ENCODE peak calls at places on chromosomes 4 and X, in four cellular contexts. F, S, M and X are unnamed samples.

GRCh38 chr4:74287164-74287563 is 21.1 kb upstream of the EPGN start:
- DNase-seq in F (no peak), S (no peak), M (no peak), X (no peak)

GRCh38 chr4:128384091-128384520 is 96.5 kb upstream of the PGRMC2 start:
- DNase-seq in F (no peak), S (no peak), M (no peak), X (no peak)

GRCh38 chr4:81970454-81970853 is 403.3 kb downstream of the HNRNPD start:
- DNase-seq in F (no peak), S (no peak), M (no peak), X (no peak)

GRCh38 chrX:49754238-49754857 is 58.6 kb upstream of the PAGE1 start:
- DNase-seq in F (peak; percentile 42), S (peak; percentile 7), M (peak; percentile 24), X (no peak)

GRCh38 chr4:69038582-69038981 is 57.7 kb upstream of the UGT2B7 start:
- DNase-seq in F (no peak), S (no peak), M (no peak), X (no peak)

GRCh38 chrX:9340619-9341304 is 124.1 kb upstream of the TBL1X start:
- DNase-seq in F (peak; percentile 64), S (no peak), M (no peak), X (peak; percentile 19)

GRCh38 chr4:3773552-3774001 is 7.4 kb downstream of the ADRA2C start:
- DNase-seq in F (no peak), S (no peak), M (peak; percentile 44), X (no peak)

GRCh38 chr4:157217708-157218107 is 2.8 kb upstream of the GRIA2 start:
- DNase-seq in F (no peak), S (no peak), M (peak; percentile 3), X (no peak)

GRCh38 chr4:143406523-143406922 is 69.8 kb downstream of the GAB1 start:
- DNase-seq in F (peak; percentile 66), S (no peak), M (peak; percentile 4), X (no peak)

GRCh38 chr4:89906787-89907521 is 12.3 kb downstream of the MMRN1 start:
- DNase-seq in F (no peak), S (no peak), M (no peak), X (no peak)

GRCh38 chrX:46268429-46268828 is 276.8 kb downstream of the ZNF674 start:
- DNase-seq in F (no peak), S (no peak), M (peak; percentile 11), X (no peak)

GRCh38 chr4:119706804-119707203 is 78.2 kb upstream of the PDE5A start:
- DNase-seq in F (no peak), S (no peak), M (no peak), X (no peak)

GRCh38 chrX:101206471-101206870 is 13.1 kb upstream of the DRP2 start:
- DNase-seq in F (no peak), S (no peak), M (peak; percentile 16), X (no peak)

GRCh38 chr4:123564758-123565346 is 168.3 kb downstream of the SPRY1 start:
- DNase-seq in F (no peak), S (peak; percentile 29), M (peak; percentile 92), X (peak; percentile 29)

GRCh38 chr4:20572976-20573375 is 127.3 kb upstream of the PACRGL start:
- DNase-seq in F (no peak), S (no peak), M (no peak), X (no peak)

GRCh38 chr4:86155766-86156165 is 204.1 kb downstream of the MAPK10 start:
- DNase-seq in F (no peak), S (no peak), M (no peak), X (no peak)

GRCh38 chrX:49856819-49857218 is 22.5 kb upstream of the USP27X start:
- DNase-seq in F (no peak), S (no peak), M (no peak), X (no peak)

GRCh38 chr4:78369691-78370090 is 181.9 kb upstream of the ANXA3 start:
- DNase-seq in F (no peak), S (no peak), M (no peak), X (no peak)

GRCh38 chr4:19386786-19387185 is 864.9 kb upstream of the SLIT2 start:
- DNase-seq in F (no peak), S (no peak), M (no peak), X (no peak)

GRCh38 chr4:183504930-183505555 is at the start of gene ING2:
- DNase-seq in F (no peak), S (no peak), M (peak; percentile 18), X (no peak)

GRCh38 chr4:170623899-170624298 is 534.1 kb upstream of the AADAT start:
- DNase-seq in F (no peak), S (no peak), M (no peak), X (no peak)
- TF ChIP-seq CTCF in F (no peak), S (no peak), M (no peak), X (no peak)

GRCh38 chr4:141258558-141258957 is 37.9 kb downstream of the ZNF330 start:
- DNase-seq in F (no peak), S (no peak), M (no peak), X (no peak)

GRCh38 chr4:141255016-141255415 is 34.3 kb downstream of the ZNF330 start:
- DNase-seq in F (no peak), S (no peak), M (no peak), X (no peak)

GRCh38 chr4:141254326-141254725 is 33.6 kb downstream of the ZNF330 start:
- DNase-seq in F (no peak), S (no peak), M (no peak), X (no peak)
- TF ChIP-seq CTCF in F (no peak), S (no peak), M (no peak), X (no peak)

GRCh38 chrX:113260474-113260873 is 419.8 kb upstream of the AMOT start:
- DNase-seq in F (no peak), S (no peak), M (peak; percentile 1), X (no peak)
- TF ChIP-seq CTCF in F (no peak), S (no peak), M (no peak), X (no peak)

GRCh38 chr4:8571702-8572685 is 8.2 kb upstream of the GPR78 start:
- DNase-seq in F (no peak), S (no peak), M (no peak), X (no peak)
- TF ChIP-seq CTCF in F (no peak), S (no peak), M (no peak), X (no peak)

GRCh38 chrX:97461763-97462162 is 578.1 kb downstream of the RPA4 start:
- DNase-seq in F (no peak), S (no peak), M (no peak), X (no peak)
- TF ChIP-seq CTCF in F (no peak), S (no peak), M (no peak), X (no peak)

GRCh38 chr4:72975488-72975784 is 94.1 kb downstream of the COX18 start:
- DNase-seq in F (no peak), S (no peak), M (no peak), X (no peak)

GRCh38 chr4:72974694-72975487 is 94.6 kb downstream of the COX18 start:
- DNase-seq in F (no peak), S (no peak), M (no peak), X (no peak)

GRCh38 chr4:72983706-72984105 is 85.8 kb downstream of the COX18 start:
- DNase-seq in F (no peak), S (no peak), M (no peak), X (no peak)

GRCh38 chr4:72977936-72978485 is 91.5 kb downstream of the COX18 start:
- DNase-seq in F (no peak), S (no peak), M (no peak), X (no peak)
- TF ChIP-seq CTCF in F (no peak), S (no peak), M (no peak), X (no peak)

GRCh38 chrX:47828984-47829383 is 7.7 kb upstream of the ZNF81 start:
- DNase-seq in F (no peak), S (no peak), M (no peak), X (no peak)

GRCh38 chrX:47836164-47837072 is at the start of gene ZNF81:
- DNase-seq in F (peak; percentile 97), S (peak; percentile 85), M (peak; percentile 93), X (peak; percentile 87)

GRCh38 chrX:47831788-47832187 is 4.9 kb upstream of the ZNF81 start:
- DNase-seq in F (peak; percentile 18), S (peak; percentile 49), M (peak; percentile 29), X (peak; percentile 25)
- TF ChIP-seq CTCF in F (peak; percentile 15), S (peak; percentile 63), M (peak; percentile 72), X (peak; percentile 66)

DNA sequence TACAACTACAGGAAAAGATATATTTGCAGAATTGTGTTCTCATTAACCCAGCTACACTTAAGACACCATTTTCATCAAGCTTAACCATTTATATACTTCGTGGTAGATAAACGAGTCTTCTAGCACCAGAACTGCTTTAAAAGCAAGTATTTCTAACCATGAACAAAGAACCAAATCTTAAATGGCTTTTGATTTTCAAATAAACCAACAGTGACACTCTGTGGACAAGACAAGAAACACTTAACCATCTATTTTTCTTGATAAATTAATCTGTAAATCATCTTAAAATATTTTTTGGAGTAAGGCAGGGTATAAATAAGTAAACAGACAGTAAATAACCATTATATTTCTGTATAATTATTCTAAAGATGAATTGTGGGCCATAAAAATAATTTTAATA is 10.2 kb downstream of the BEND2 start:
- DNase-seq in F (no peak), S (no peak), M (no peak), X (no peak)
- TF ChIP-seq CTCF in F (peak; percentile 17), S (no peak), M (no peak), X (no peak)

GRCh38 chr4:26194764-26195163 is 126.0 kb upstream of the RBPJ start:
- DNase-seq in F (no peak), S (no peak), M (no peak), X (no peak)

GRCh38 chr4:26191353-26191752 is 129.5 kb upstream of the RBPJ start:
- DNase-seq in F (no peak), S (no peak), M (no peak), X (no peak)

GRCh38 chr4:26197018-26197779 is 123.6 kb upstream of the RBPJ start:
- DNase-seq in F (no peak), S (peak; percentile 59), M (no peak), X (peak; percentile 23)

GRCh38 chr4:26196567-26196966 is 124.2 kb upstream of the RBPJ start:
- DNase-seq in F (no peak), S (no peak), M (no peak), X (no peak)

DNA sequence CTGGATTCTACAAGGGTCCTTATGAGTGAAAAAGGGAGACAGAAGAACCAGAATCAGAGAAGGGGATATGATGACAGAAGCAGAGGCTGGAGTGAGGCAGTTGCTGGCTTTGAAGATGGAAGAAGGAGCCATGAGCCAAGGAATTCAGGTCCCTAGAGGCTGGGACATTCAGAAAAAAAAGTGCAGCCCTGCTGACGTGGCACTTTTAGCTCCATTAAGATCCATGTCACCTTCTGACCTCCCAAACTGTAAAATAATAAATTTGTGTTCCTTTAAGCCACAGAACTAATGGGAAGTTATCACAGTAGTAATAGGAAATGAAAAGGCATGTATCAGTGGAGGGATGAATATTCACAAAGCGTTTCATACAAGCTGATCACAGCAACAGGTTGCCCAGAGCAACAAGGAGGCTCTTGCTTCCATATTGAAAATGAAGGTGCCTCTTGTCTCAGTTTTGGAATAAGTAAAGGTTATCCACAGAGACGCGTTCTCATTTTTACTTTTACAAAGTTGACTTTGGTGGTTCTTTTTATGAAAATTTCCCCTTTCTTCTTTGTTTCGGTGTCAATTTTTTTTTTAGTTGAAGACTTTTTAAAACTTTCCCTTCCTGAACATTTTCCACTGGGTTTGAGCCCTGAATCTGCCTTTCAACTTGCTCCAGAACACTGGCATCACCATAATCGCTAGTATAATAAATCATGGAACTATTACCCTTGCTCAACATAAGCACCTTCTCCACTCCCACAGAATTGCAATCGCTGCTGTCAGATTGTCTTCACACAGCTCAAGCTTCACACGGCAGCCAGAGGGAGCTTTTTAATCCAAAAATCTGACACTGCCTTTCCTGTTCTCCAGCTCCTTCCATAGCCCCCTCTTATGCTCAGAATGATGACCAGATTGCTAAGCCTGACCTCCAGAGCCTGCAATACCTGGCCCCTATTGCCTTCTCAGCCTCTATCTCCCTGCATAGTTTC is 127.6 kb upstream of the RBPJ start:
- DNase-seq in F (peak; percentile 54), S (no peak), M (no peak), X (no peak)
- TF ChIP-seq CTCF in F (no peak), S (no peak), M (no peak), X (no peak)